ENCODE peak calls at places on chromosome 14, in eight cellular contexts. R is fibroblast of mammary gland, O is iPS-NIHi11, I is colonic mucosa, C is hypothalamus, Q is A673, S is psoas muscle, N is ovary. J is an unnamed sample.
A peak's percentile ranks its signal among the peaks of the same experiment; 100 is the strongest.

GRCh38 chr14:69316449-69317391 is 56.8 kb downstream of the GALNT16 start:
- DNase-seq in R (peak; percentile 99), O (peak; percentile 49), I (peak; percentile 46), C (no peak), Q (no peak), S (peak; percentile 74), N (peak; percentile 60), J (no peak)

GRCh38 chr14:62289471-62289870 is 527.3 kb downstream of the SNAPC1 start:
- DNase-seq in R (peak; percentile 22), O (no peak), I (no peak), C (no peak), Q (no peak), S (no peak), N (no peak), J (no peak)

GRCh38 chr14:96177766-96178377 is 26.8 kb upstream of the BDKRB2 start:
- DNase-seq in R (peak; percentile 51), O (peak; percentile 59), I (no peak), C (no peak), Q (no peak), S (no peak), N (peak; percentile 28), J (no peak)

GRCh38 chr14:68822132-68822651 is 29.3 kb upstream of the ZFP36L1 start:
- DNase-seq in R (no peak), O (no peak), I (no peak), C (no peak), Q (no peak), S (no peak), N (no peak), J (no peak)

GRCh38 chr14:81396108-81396507 is 4.0 kb downstream of the STON2 start:
- DNase-seq in R (peak; percentile 62), O (no peak), I (no peak), C (no peak), Q (peak; percentile 20), S (no peak), N (no peak), J (no peak)

GRCh38 chr14:93832665-93833064 is 44.4 kb upstream of the PRIMA1 start:
- DNase-seq in R (no peak), O (no peak), I (no peak), C (peak; percentile 14), Q (peak; percentile 14), S (no peak), N (no peak), J (no peak)

GRCh38 chr14:54398028-54398368 is 1.2 kb downstream of the CDKN3 start:
- DNase-seq in R (no peak), O (no peak), I (no peak), C (no peak), Q (no peak), S (no peak), N (no peak), J (no peak)

GRCh38 chr14:94542111-94542810 is 19.0 kb upstream of the SERPINA4 start:
- DNase-seq in R (peak; percentile 53), O (no peak), I (no peak), C (no peak), Q (no peak), S (no peak), N (no peak), J (peak; percentile 70)

GRCh38 chr14:99991306-99991705 is 73.9 kb upstream of the EVL start:
- DNase-seq in R (no peak), O (no peak), I (no peak), C (no peak), Q (no peak), S (no peak), N (no peak), J (no peak)

GRCh38 chr14:20494935-20495766 is 10.2 kb upstream of the RNASE10 start:
- DNase-seq in R (peak; percentile 83), O (no peak), I (no peak), C (no peak), Q (peak; percentile 19), S (no peak), N (no peak), J (peak; percentile 69)

GRCh38 chr14:30223385-30223785 is 295.7 kb upstream of the PRKD1 start:
- DNase-seq in R (peak; percentile 95), O (peak; percentile 54), I (peak; percentile 39), C (no peak), Q (no peak), S (peak; percentile 64), N (peak; percentile 55), J (peak; percentile 93)

GRCh38 chr14:61174395-61175386 is 106.4 kb downstream of the TMEM30B start:
- DNase-seq in R (peak; percentile 75), O (peak; percentile 28), I (no peak), C (no peak), Q (peak; percentile 92), S (no peak), N (no peak), J (peak; percentile 34)

GRCh38 chr14:90458536-90458935 is 61.7 kb downstream of the CALM1 start:
- DNase-seq in R (no peak), O (no peak), I (no peak), C (no peak), Q (no peak), S (no peak), N (no peak), J (no peak)

J was measured in trophoblast cell.